ENCODE peak calls at places on chromosomes 2 and 18, in nine cellular contexts. W is coronary artery, O is right lobe of liver, X is tibial artery, L is heart right ventricle, I is HFF-Myc, Z is MM.1S, J is transverse colon, F is OCI-LY7. E is an unnamed sample.

GRCh38 chr2:219469186-219469724 is 29.4 kb upstream of the GMPPA start:
- DNase-seq in W (no peak), I (no peak), L (no peak), X (peak), Z (no peak), J (no peak), O (no peak), F (no peak), E (no peak)

GRCh38 chr2:39629646-39630045 is 36.1 kb upstream of the TMEM178A start:
- DNase-seq in W (no peak), J (no peak), L (no peak), X (no peak), I (no peak), O (no peak), Z (no peak), F (no peak), E (no peak)

GRCh38 chr2:73984203-73984921 is at the start of gene TET3:
- DNase-seq in F (peak), W (no peak), X (peak), J (peak), L (no peak), Z (peak), I (no peak), O (peak), E (no peak)

GRCh38 chr2:227374158-227374557 is 4.9 kb downstream of the TM4SF20 start:
- DNase-seq in Z (no peak), L (no peak), O (no peak), W (no peak), I (no peak), F (no peak), X (no peak), J (no peak), E (peak)

GRCh38 chr2:26457695-26458364 is 20.1 kb downstream of the OTOF start:
- DNase-seq in J (no peak), Z (no peak), I (no peak), X (peak), F (no peak), L (no peak), W (no peak), O (peak), E (no peak)

GRCh38 chr2:216661639-216662375 is 28.6 kb downstream of the IGFBP2 start:
- DNase-seq in F (peak), L (no peak), W (no peak), O (no peak), J (no peak), I (no peak), X (no peak), Z (no peak), E (peak)

GRCh38 chr2:209525834-209526281 is 102.0 kb downstream of the MAP2 start:
- DNase-seq in O (no peak), I (peak), F (no peak), Z (peak), J (no peak), L (no peak), X (no peak), W (no peak), E (peak)

GRCh38 chr18:32286749-32287148 is 96.9 kb downstream of the MEP1B start:
- DNase-seq in W (no peak), F (no peak), X (no peak), J (no peak), I (no peak), O (no peak), L (no peak), Z (no peak), E (no peak)

GRCh38 chr2:226763320-226763719 is 36.3 kb downstream of the IRS1 start:
- DNase-seq in J (no peak), I (no peak), L (no peak), X (no peak), F (no peak), W (no peak), O (no peak), Z (no peak), E (no peak)

GRCh38 chr2:12014088-12014960 is 267.9 kb downstream of the LPIN1 start:
- DNase-seq in X (peak), J (no peak), O (no peak), Z (no peak), F (peak), L (peak), I (no peak), W (no peak), E (no peak)

GRCh38 chr2:219219113-219219696 is 447 bp upstream of the ABCB6 start:
- DNase-seq in W (no peak), O (no peak), L (no peak), X (no peak), F (no peak), Z (no peak), J (no peak), I (no peak), E (no peak)

GRCh38 chr18:34862561-34862960 is 152.5 kb downstream of the DTNA start:
- DNase-seq in F (no peak), I (no peak), O (no peak), W (no peak), X (no peak), J (no peak), Z (no peak), L (no peak), E (no peak)

GRCh38 chr2:55926974-55927373 is 3.4 kb upstream of the EFEMP1 start:
- DNase-seq in X (no peak), F (no peak), W (no peak), O (no peak), J (no peak), L (no peak), Z (no peak), I (no peak), E (no peak)

GRCh38 chr2:55926246-55926645 is 2.7 kb upstream of the EFEMP1 start:
- DNase-seq in L (no peak), O (no peak), J (no peak), W (no peak), Z (no peak), F (no peak), I (no peak), X (no peak), E (no peak)

GRCh38 chr2:55922488-55922887 is 1.1 kb downstream of the EFEMP1 start:
- DNase-seq in F (no peak), O (no peak), X (peak), I (no peak), L (no peak), J (no peak), W (no peak), Z (peak), E (no peak)

GRCh38 chr2:55923978-55924325 is 370 bp upstream of the EFEMP1 start:
- DNase-seq in O (no peak), F (no peak), Z (no peak), W (no peak), X (no peak), L (no peak), I (no peak), J (no peak), E (no peak)

DNA sequence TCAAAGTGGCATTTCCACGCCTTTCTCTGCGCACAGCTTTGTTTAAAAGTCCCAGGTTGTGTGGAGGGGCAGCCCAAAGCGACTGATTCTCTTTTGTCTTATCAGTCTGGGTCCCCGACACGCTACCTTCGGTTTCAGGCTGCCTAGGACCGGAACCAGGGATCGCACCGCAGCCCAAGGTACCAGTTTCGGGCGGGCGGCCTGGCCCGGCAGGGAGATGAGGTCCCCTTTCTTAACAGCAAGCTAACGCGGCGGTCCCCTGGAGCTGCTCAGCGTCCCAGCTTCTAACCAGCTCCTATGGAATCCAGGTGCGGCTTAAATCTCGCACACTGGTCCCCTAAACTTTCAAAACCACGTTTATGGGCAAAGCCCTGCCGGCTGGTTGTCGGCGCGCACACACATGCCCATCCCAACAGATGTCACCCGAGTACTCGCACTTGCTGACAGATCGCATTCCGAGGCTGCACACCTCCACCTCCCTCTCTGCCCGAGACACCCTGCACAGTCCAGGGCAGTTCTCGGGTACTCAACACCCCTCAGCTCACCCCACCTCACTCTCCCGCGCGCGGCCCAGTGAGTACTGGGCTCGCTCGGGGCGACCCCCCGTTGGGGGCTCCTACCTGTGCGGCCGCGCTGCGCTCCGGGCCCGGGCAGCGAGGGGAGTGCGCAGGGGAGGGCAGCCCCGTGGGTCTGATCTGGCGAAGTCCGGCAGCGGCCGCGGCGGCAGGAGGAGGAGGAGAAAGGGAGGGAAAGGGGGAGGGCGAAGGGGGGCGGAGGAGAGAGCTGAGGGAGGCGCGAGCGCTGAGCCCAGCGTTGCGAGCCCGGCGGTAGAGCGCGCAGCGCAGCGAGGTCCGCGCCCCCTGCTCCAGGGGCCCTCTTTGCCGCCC is at the start of gene EFEMP1:
- DNase-seq in L (peak), O (peak), X (peak), J (peak), Z (peak), F (no peak), W (peak), I (no peak), E (peak)
- H3K4me3 ChIP-seq in L (peak), O (peak), X (peak), J (peak), Z (peak), F (no peak), W (peak), I (peak), E (peak)

GRCh38 chr2:28648671-28649395 is 102.8 kb upstream of the PPP1CB start:
- DNase-seq in J (no peak), F (no peak), Z (no peak), X (no peak), O (no peak), I (no peak), L (no peak), W (no peak), E (no peak)
- H3K4me3 ChIP-seq in J (no peak), F (no peak), Z (no peak), X (no peak), O (no peak), I (no peak), L (no peak), W (no peak), E (no peak)

GRCh38 chr2:43180901-43181300 is 45.5 kb downstream of the ZFP36L2 start:
- DNase-seq in X (no peak), I (no peak), Z (no peak), L (no peak), O (no peak), F (no peak), J (no peak), W (no peak), E (no peak)
- H3K4me3 ChIP-seq in X (no peak), I (no peak), Z (no peak), L (no peak), O (no peak), F (no peak), J (no peak), W (no peak), E (no peak)

GRCh38 chr2:14388724-14389123 is 243.8 kb upstream of the LRATD1 start:
- DNase-seq in X (no peak), L (no peak), F (no peak), J (no peak), O (no peak), W (no peak), I (no peak), Z (no peak), E (no peak)

GRCh38 chr2:14387332-14387731 is 245.2 kb upstream of the LRATD1 start:
- DNase-seq in L (no peak), X (no peak), I (no peak), W (no peak), Z (no peak), O (no peak), J (no peak), F (no peak), E (no peak)

DNA sequence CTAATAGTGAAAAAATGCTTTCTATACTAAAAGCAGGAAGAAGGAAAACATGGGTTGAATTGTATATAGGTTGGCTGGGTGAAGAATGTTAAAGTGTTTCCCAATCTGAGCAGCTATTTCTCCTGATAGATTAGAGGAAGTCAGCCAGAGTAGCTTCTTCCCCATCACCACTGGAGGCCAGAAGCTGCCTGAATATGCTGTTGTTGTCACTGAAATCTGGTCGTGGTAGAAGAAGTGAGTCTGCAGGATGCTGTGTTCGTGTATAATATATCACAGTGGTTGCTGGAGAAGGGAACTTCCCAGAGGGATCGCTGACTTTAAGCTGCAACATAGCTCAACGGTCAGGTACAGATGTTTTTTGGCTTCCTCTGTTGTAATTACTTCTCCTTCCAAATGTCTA is 247.5 kb upstream of the LRATD1 start:
- DNase-seq in O (no peak), F (no peak), Z (no peak), W (no peak), I (no peak), L (no peak), J (no peak), X (no peak), E (no peak)
- H3K4me3 ChIP-seq in O (no peak), F (no peak), Z (no peak), W (no peak), I (no peak), L (no peak), J (no peak), X (no peak), E (no peak)

GRCh38 chr18:59266019-59266369 is 7.3 kb downstream of the RAX start:
- DNase-seq in J (no peak), O (no peak), L (no peak), W (no peak), Z (no peak), I (no peak), F (no peak), X (no peak), E (no peak)
- H3K4me3 ChIP-seq in J (no peak), O (no peak), L (no peak), W (no peak), Z (no peak), I (no peak), F (no peak), X (no peak), E (no peak)

GRCh38 chr18:63314062-63314790 is 5.3 kb downstream of the BCL2 start:
- DNase-seq in L (no peak), W (no peak), Z (no peak), J (no peak), I (no peak), X (no peak), O (no peak), F (no peak), E (no peak)
- H3K4me3 ChIP-seq in L (no peak), W (peak), Z (peak), J (no peak), I (no peak), X (no peak), O (no peak), F (no peak), E (no peak)

GRCh38 chr2:85602476-85603234 is at the start of gene TMEM150A:
- DNase-seq in I (no peak), Z (peak), J (peak), L (peak), O (peak), W (peak), F (peak), X (peak), E (no peak)

GRCh38 chr2:85600235-85600575 is 2.3 kb downstream of the TMEM150A start:
- DNase-seq in J (no peak), O (no peak), I (no peak), Z (no peak), L (no peak), X (no peak), F (no peak), W (no peak), E (no peak)

GRCh38 chr2:85601771-85602475 is 575 bp downstream of the TMEM150A start:
- DNase-seq in F (no peak), I (no peak), L (peak), Z (no peak), O (peak), W (peak), J (peak), X (peak), E (no peak)

GRCh38 chr2:85599468-85600234 is 2.8 kb downstream of the TMEM150A start:
- DNase-seq in F (no peak), W (no peak), L (no peak), O (no peak), J (no peak), I (no peak), Z (no peak), X (no peak), E (no peak)

DNA sequence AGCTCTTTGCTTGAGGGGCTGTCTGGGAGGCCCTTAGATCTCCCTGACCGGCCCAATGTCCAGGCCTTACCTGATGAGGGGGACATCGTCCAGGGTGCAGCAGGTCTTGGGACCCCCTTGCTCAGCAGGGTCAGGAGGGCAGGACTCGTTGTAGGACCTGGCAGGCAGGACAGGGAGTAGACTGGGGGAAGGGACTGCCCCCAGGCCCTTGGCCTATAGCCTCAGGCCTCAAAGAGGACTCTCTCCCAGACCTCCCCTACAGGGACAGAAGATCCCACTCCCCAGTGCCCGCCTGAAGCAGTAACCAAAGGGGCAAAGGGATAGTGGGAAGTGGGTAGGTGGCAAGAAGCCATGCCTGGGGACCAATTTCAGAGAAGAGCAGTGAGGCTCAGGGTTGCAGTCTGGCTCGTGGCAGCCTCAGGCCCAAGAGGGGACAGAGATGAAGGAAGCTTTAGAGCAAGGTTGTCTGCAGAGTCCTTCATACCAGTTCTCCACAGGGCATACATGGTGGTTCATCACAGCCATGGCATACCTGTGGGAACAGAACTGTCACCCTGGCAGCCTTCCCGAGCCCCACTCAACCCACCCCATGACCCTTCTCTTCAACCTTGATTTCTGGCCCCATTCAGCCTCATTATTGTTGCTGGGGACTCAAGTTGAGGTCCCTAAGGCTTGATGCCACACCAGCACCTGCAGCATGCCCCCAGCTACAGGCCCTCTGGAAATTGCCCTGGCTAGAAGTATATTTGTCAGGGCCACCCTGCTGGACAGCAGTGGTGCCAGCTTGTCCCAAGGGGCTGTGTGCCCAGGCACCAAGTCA is 1.3 kb downstream of the TMEM150A start:
- DNase-seq in O (no peak), X (no peak), F (no peak), L (no peak), J (no peak), W (no peak), I (no peak), Z (no peak), E (no peak)
- H3K4me3 ChIP-seq in O (peak), X (peak), F (no peak), L (peak), J (peak), W (peak), I (peak), Z (peak), E (no peak)

DNA sequence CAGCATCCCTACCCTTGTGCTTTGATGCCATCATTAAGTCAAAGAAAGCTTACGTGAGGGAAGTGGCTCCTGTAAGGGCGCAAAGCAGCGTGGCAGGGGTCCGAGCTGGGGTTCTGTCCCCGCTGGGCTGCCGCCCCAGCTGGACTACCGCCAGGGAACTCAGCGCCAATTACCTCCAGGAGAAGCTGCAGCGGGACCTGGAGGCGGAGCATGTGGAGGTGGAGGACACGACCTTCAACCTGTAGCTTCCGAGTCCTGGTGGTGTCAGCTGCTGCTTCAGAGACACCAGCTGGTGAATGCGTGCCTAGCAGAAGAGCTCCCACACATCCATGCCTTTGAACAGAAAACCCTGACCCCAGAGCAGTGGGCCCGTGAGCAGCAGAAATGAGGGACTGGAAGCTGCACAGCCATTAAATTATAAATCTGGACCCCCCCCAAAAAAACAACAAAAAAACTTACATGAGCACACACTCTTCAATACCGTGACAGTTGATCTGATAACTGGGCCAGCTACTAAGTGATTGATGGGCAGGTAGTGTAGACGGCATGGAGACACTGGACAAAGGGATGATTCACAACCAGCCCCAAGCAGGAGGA is 20.1 kb upstream of the YES1 start:
- DNase-seq in Z (peak), I (no peak), L (no peak), J (peak), O (peak), F (no peak), W (no peak), X (no peak), E (peak)
- H3K4me3 ChIP-seq in Z (peak), I (no peak), L (no peak), J (no peak), O (no peak), F (no peak), W (no peak), X (no peak), E (peak)

GRCh38 chr2:188292446-188293239 is 969 bp downstream of the GULP1 start:
- DNase-seq in X (peak), I (peak), L (peak), F (no peak), O (peak), W (peak), J (peak), Z (no peak), E (no peak)
- H3K4me3 ChIP-seq in X (peak), I (peak), L (peak), F (no peak), O (peak), W (peak), J (peak), Z (no peak), E (no peak)

GRCh38 chr2:23562143-23562542 is 177.2 kb downstream of the KLHL29 start:
- DNase-seq in W (no peak), I (no peak), J (no peak), L (no peak), Z (no peak), X (no peak), O (no peak), F (no peak), E (no peak)
- H3K4me3 ChIP-seq in W (no peak), I (no peak), J (no peak), L (no peak), Z (no peak), X (no peak), O (no peak), F (no peak), E (no peak)